ENCODE peak calls at places on chromosomes 12 and 14, in six cellular contexts. R is body of pancreas, G is suprapubic skin, W is right lobe of liver, O is lower lobe of right lung, X is transverse colon. I is an unnamed sample.
A peak's percentile ranks its signal among the peaks of the same experiment; 100 is the strongest.

GRCh38 chr14:59297070-59297766 is 108.8 kb downstream of the DAAM1 start:
- DNase-seq in R (no peak), G (no peak), W (peak; percentile 70), O (no peak), X (no peak), I (no peak)

GRCh38 chr12:52814710-52815155 is 817 bp upstream of the KRT4 start:
- DNase-seq in R (no peak), G (no peak), W (no peak), O (no peak), X (no peak), I (no peak)

GRCh38 chr14:61751475-61751989 is 10.7 kb upstream of the SNAPC1 start:
- DNase-seq in R (no peak), G (no peak), W (no peak), O (no peak), X (no peak), I (no peak)

GRCh38 chr12:67515679-67516363 is 132.7 kb upstream of the DYRK2 start:
- DNase-seq in R (peak; percentile 71), G (no peak), W (no peak), O (no peak), X (peak; percentile 32), I (no peak)

GRCh38 chr12:15648564-15648963 is 140.6 kb downstream of the EPS8 start:
- DNase-seq in R (no peak), G (no peak), W (no peak), O (no peak), X (no peak), I (no peak)

GRCh38 chr14:80901260-80901659 is 40.3 kb downstream of the CEP128 start:
- DNase-seq in R (no peak), G (no peak), W (no peak), O (no peak), X (no peak), I (no peak)

GRCh38 chr14:47675239-47675488 is 241 bp downstream of the MDGA2 start:
- DNase-seq in R (no peak), G (no peak), W (no peak), O (no peak), X (no peak), I (no peak)

GRCh38 chr12:19251481-19251880 is 121.9 kb downstream of the PLEKHA5 start:
- DNase-seq in R (no peak), G (no peak), W (no peak), O (no peak), X (no peak), I (no peak)

GRCh38 chr12:32897688-32898573 is 1.4 kb upstream of the PKP2 start:
- DNase-seq in R (no peak), G (no peak), W (no peak), O (no peak), X (no peak), I (no peak)

GRCh38 chr12:78470354-78471195 is 394.0 kb upstream of the SYT1 start:
- DNase-seq in R (peak; percentile 30), G (no peak), W (no peak), O (no peak), X (peak; percentile 9), I (peak; percentile 68)

GRCh38 chr14:20413785-20414117 is 450 bp upstream of the TEP1 start:
- DNase-seq in R (no peak), G (no peak), W (no peak), O (no peak), X (peak; percentile 21), I (no peak)

GRCh38 chr14:103057372-103058208 is at the start of gene CDC42BPB:
- DNase-seq in R (peak; percentile 93), G (peak; percentile 89), W (peak; percentile 94), O (peak; percentile 92), X (peak; percentile 91), I (peak; percentile 86)

GRCh38 chr14:78644824-78645559 is 474.8 kb downstream of the NRXN3 start:
- DNase-seq in R (no peak), G (no peak), W (no peak), O (no peak), X (no peak), I (no peak)

GRCh38 chr12:128644664-128645296 is 179.0 kb downstream of the SLC15A4 start:
- DNase-seq in R (peak; percentile 68), G (no peak), W (no peak), O (no peak), X (peak; percentile 83), I (peak; percentile 80)

GRCh38 chr12:77032406-77032805 is 33.0 kb downstream of the E2F7 start:
- DNase-seq in R (no peak), G (no peak), W (no peak), O (no peak), X (no peak), I (no peak)

GRCh38 chr14:26808407-26808806 is 210.6 kb upstream of the NOVA1 start:
- DNase-seq in R (no peak), G (no peak), W (no peak), O (no peak), X (no peak), I (no peak)

GRCh38 chr12:19421503-19422282 is 17.6 kb upstream of the AEBP2 start:
- DNase-seq in R (no peak), G (no peak), W (peak; percentile 32), O (no peak), X (no peak), I (no peak)

GRCh38 chr12:89707623-89707991 is 1.0 kb downstream of the ATP2B1 start:
- DNase-seq in R (peak; percentile 24), G (peak; percentile 80), W (peak; percentile 61), O (peak; percentile 49), X (peak; percentile 34), I (peak; percentile 56)

GRCh38 chr12:131407221-131408035 is 303.5 kb upstream of the SFSWAP start:
- DNase-seq in R (no peak), G (peak; percentile 74), W (no peak), O (no peak), X (no peak), I (no peak)

GRCh38 chr14:76331328-76332011 is 44.5 kb upstream of the ESRRB start:
- DNase-seq in R (no peak), G (no peak), W (no peak), O (no peak), X (no peak), I (no peak)

GRCh38 chr12:52082026-52082667 is 2.6 kb downstream of the SMIM41 start:
- DNase-seq in R (no peak), G (no peak), W (peak; percentile 71), O (no peak), X (no peak), I (no peak)

GRCh38 chr14:71122866-71123565 is 215.8 kb downstream of the PCNX1 start:
- DNase-seq in R (no peak), G (no peak), W (no peak), O (no peak), X (no peak), I (no peak)

GRCh38 chr12:85872497-85873091 is 1.5 kb upstream of the NTS start:
- DNase-seq in R (no peak), G (no peak), W (no peak), O (no peak), X (no peak), I (no peak)

GRCh38 chr12:20423557-20423956 is 55.2 kb downstream of the PDE3A start:
- DNase-seq in R (no peak), G (no peak), W (no peak), O (no peak), X (no peak), I (peak; percentile 7)

GRCh38 chr12:92400006-92400405 is 254.4 kb upstream of the BTG1 start:
- DNase-seq in R (no peak), G (no peak), W (no peak), O (no peak), X (peak; percentile 14), I (no peak)

GRCh38 chr14:61508526-61508925 is 186.8 kb upstream of the HIF1A start:
- DNase-seq in R (no peak), G (no peak), W (no peak), O (no peak), X (no peak), I (no peak)

GRCh38 chr12:33588082-33588712 is 148.6 kb upstream of the SYT10 start:
- DNase-seq in R (no peak), G (no peak), W (no peak), O (no peak), X (no peak), I (no peak)

GRCh38 chr14:65370890-65371289 is 41.6 kb upstream of the FUT8 start:
- DNase-seq in R (no peak), G (no peak), W (no peak), O (no peak), X (no peak), I (no peak)

DNA sequence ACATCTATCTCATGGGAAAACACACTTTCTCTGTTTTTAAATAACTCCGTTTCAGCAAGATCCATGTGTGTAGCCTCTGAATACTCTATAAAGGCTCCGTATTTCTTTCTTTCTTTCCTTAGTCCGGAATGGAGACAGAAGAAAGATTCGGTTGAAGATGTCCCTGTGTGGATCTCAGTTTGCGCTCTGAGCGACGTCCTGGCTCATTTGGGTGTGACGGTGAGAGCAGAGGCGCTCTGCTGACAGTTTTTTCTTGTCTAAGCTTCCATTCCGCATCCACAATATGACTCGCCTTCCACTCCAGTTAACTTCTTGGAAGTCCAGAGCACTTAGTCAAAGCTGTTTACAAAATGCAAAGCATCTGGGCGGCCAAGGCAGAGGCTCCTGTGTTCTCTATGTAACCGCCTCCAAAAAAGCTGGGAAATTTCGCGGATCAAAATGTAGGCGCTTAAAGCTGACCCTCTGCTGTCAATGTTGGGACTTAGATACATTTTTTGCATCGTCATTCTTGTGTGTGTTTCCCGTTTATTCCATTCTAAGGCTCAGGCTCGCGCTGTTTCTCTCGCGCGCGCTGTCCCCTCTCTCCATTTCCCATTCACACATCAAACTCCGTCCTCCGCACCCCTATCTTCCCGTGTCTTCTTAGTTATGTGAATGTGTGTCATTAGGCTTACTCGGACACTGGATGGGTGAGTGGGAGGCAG is 910 bp upstream of the FLRT2 start:
- DNase-seq in R (peak; percentile 45), G (no peak), W (no peak), O (peak; percentile 13), X (no peak), I (peak; percentile 7)
- TF ChIP-seq CTCF in R (no peak), G (no peak), W (no peak), O (no peak), X (no peak), I (no peak)

GRCh38 chr12:54285150-54286041 is 4.9 kb downstream of the HNRNPA1 start:
- DNase-seq in R (no peak), G (no peak), W (no peak), O (no peak), X (no peak), I (no peak)
- H3K4me3 ChIP-seq in R (no peak overlapping the region), G (peak overlapping the region; percentile 79), W (no peak overlapping the region), O (no peak overlapping the region), X (no peak overlapping the region), I (no peak overlapping the region)

GRCh38 chr12:114476159-114476558 is 70.2 kb upstream of the TBX5 start:
- DNase-seq in R (no peak), G (no peak), W (no peak), O (no peak), X (no peak), I (no peak)

GRCh38 chr12:114478891-114479290 is 72.9 kb upstream of the TBX5 start:
- DNase-seq in R (no peak), G (no peak), W (no peak), O (no peak), X (no peak), I (no peak)

GRCh38 chr12:114480309-114481199 is 74.6 kb upstream of the TBX5 start:
- DNase-seq in R (no peak), G (no peak), W (no peak), O (no peak), X (no peak), I (no peak)

GRCh38 chr12:114481200-114481535 is 75.2 kb upstream of the TBX5 start:
- DNase-seq in R (no peak), G (no peak), W (no peak), O (no peak), X (no peak), I (no peak)

GRCh38 chr12:114479831-114480230 is 73.9 kb upstream of the TBX5 start:
- DNase-seq in R (no peak), G (no peak), W (no peak), O (no peak), X (no peak), I (no peak)
- H3K27me3 ChIP-seq in R (no peaks in the 10 kb centered on the region), G (peaks cover 83% of the 10 kb centered on the region), W (peaks cover 6% of the 10 kb centered on the region), O (peaks cover 71% of the 10 kb centered on the region), X (peaks cover 85% of the 10 kb centered on the region), I (peaks cover 85% of the 10 kb centered on the region)

GRCh38 chr12:95736631-95737030 is 53.9 kb downstream of the NTN4 start:
- DNase-seq in R (peak; percentile 59), G (no peak), W (no peak), O (no peak), X (no peak), I (no peak)
- TF ChIP-seq CTCF in R (no peak), G (no peak), W (no peak), O (no peak), X (no peak), I (no peak)

I was measured in WERI-Rb-1.